ENCODE peak calls at places on chromosomes 12 and 14, in five cellular contexts. One of them, this sample, is unnamed.

GRCh38 chr14:68172216-68172615 is 352.6 kb downstream of the RAD51B start:
- DNase-seq in stimulated activated CD4-positive, alpha-beta T cell treated with anti-CD3 and anti-CD28 coated beads, TNF-alpha, amount 100 ng/mL, for 48 hours: no peak
- DNase-seq in skeletal muscle cell: no peak
- DNase-seq in retina: no peak
- DNase-seq in NCI-H1105 treated with DMSO at 0.1 percent for 48 hours: no peak
- DNase-seq in this sample: no peak

GRCh38 chr14:24075485-24076301 is 4.3 kb downstream of the CPNE6 start:
- DNase-seq in stimulated activated CD4-positive, alpha-beta T cell treated with anti-CD3 and anti-CD28 coated beads, TNF-alpha, amount 100 ng/mL, for 48 hours: no peak
- DNase-seq in skeletal muscle cell: no peak
- DNase-seq in NCI-H1105 treated with DMSO at 0.1 percent for 48 hours: no peak
- DNase-seq in retina: no peak
- DNase-seq in this sample: peak

GRCh38 chr14:105877645-105878044 is 351.3 kb downstream of the TMEM121 start:
- DNase-seq in stimulated activated CD4-positive, alpha-beta T cell treated with anti-CD3 and anti-CD28 coated beads, TNF-alpha, amount 100 ng/mL, for 48 hours: no peak
- DNase-seq in retina: no peak
- DNase-seq in NCI-H1105 treated with DMSO at 0.1 percent for 48 hours: no peak
- DNase-seq in skeletal muscle cell: no peak
- DNase-seq in this sample: no peak

GRCh38 chr14:76011959-76012802 is 26.6 kb downstream of the IFT43 start:
- DNase-seq in skeletal muscle cell: no peak
- DNase-seq in NCI-H1105 treated with DMSO at 0.1 percent for 48 hours: no peak
- DNase-seq in stimulated activated CD4-positive, alpha-beta T cell treated with anti-CD3 and anti-CD28 coated beads, TNF-alpha, amount 100 ng/mL, for 48 hours: no peak
- DNase-seq in retina: no peak
- DNase-seq in this sample: no peak

GRCh38 chr14:95458459-95458858 is 58.0 kb downstream of the SYNE3 start:
- DNase-seq in skeletal muscle cell: no peak
- DNase-seq in retina: no peak
- DNase-seq in stimulated activated CD4-positive, alpha-beta T cell treated with anti-CD3 and anti-CD28 coated beads, TNF-alpha, amount 100 ng/mL, for 48 hours: no peak
- DNase-seq in NCI-H1105 treated with DMSO at 0.1 percent for 48 hours: no peak
- DNase-seq in this sample: no peak

GRCh38 chr14:23639048-23639890 is 3.1 kb downstream of the DHRS2 start:
- DNase-seq in skeletal muscle cell: no peak
- DNase-seq in NCI-H1105 treated with DMSO at 0.1 percent for 48 hours: no peak
- DNase-seq in retina: no peak
- DNase-seq in stimulated activated CD4-positive, alpha-beta T cell treated with anti-CD3 and anti-CD28 coated beads, TNF-alpha, amount 100 ng/mL, for 48 hours: no peak
- DNase-seq in this sample: no peak

GRCh38 chr12:32705783-32706182 is 26.7 kb downstream of the DNM1L start:
- DNase-seq in stimulated activated CD4-positive, alpha-beta T cell treated with anti-CD3 and anti-CD28 coated beads, TNF-alpha, amount 100 ng/mL, for 48 hours: no peak
- DNase-seq in retina: no peak
- DNase-seq in skeletal muscle cell: no peak
- DNase-seq in NCI-H1105 treated with DMSO at 0.1 percent for 48 hours: no peak
- DNase-seq in this sample: no peak

GRCh38 chr14:24159777-24160498 is 1.1 kb upstream of the IRF9 start:
- DNase-seq in NCI-H1105 treated with DMSO at 0.1 percent for 48 hours: no peak
- DNase-seq in retina: no peak
- DNase-seq in skeletal muscle cell: no peak
- DNase-seq in stimulated activated CD4-positive, alpha-beta T cell treated with anti-CD3 and anti-CD28 coated beads, TNF-alpha, amount 100 ng/mL, for 48 hours: no peak
- DNase-seq in this sample: no peak

GRCh38 chr12:49051373-49051764 is 9.2 kb downstream of the KMT2D start:
- DNase-seq in skeletal muscle cell: no peak
- DNase-seq in stimulated activated CD4-positive, alpha-beta T cell treated with anti-CD3 and anti-CD28 coated beads, TNF-alpha, amount 100 ng/mL, for 48 hours: no peak
- DNase-seq in NCI-H1105 treated with DMSO at 0.1 percent for 48 hours: no peak
- DNase-seq in retina: no peak
- DNase-seq in this sample: no peak

GRCh38 chr14:73633517-73634332 is 11.1 kb upstream of the DNAL1 start:
- DNase-seq in NCI-H1105 treated with DMSO at 0.1 percent for 48 hours: peak
- DNase-seq in stimulated activated CD4-positive, alpha-beta T cell treated with anti-CD3 and anti-CD28 coated beads, TNF-alpha, amount 100 ng/mL, for 48 hours: peak
- DNase-seq in skeletal muscle cell: no peak
- DNase-seq in retina: peak
- DNase-seq in this sample: peak